ENCODE peak calls at places on chromosome 9, in eight cellular contexts. G is AG04450, I is mammary epithelial cell, X is pancreas, N is brain microvascular endothelial cell, L is OCI-LY7, F is cardiac fibroblast, W is PC-9. V is an unnamed sample.
A peak's percentile ranks its signal among the peaks of the same experiment; 100 is the strongest.

GRCh38 chr9:8823131-8823895 is 1023.7 kb upstream of the DMAC1 start:
- DNase-seq in G (no peak), I (no peak), X (no peak), N (no peak), L (no peak), F (no peak), W (no peak), V (no peak)

GRCh38 chr9:5425006-5425628 is 12.6 kb downstream of the PLGRKT start:
- DNase-seq in G (no peak), I (peak; percentile 34), X (no peak), N (no peak), L (peak; percentile 56), F (peak; percentile 54), W (no peak), V (peak; percentile 38)

GRCh38 chr9:93669116-93669957 is 93.0 kb downstream of the PHF2 start:
- DNase-seq in G (no peak), I (no peak), X (no peak), N (no peak), L (no peak), F (no peak), W (no peak), V (no peak)

GRCh38 chr9:102778756-102779155 is 216.4 kb upstream of the CYLC2 start:
- DNase-seq in G (no peak), I (no peak), X (no peak), N (no peak), L (no peak), F (peak; percentile 5), W (no peak), V (no peak)

GRCh38 chr9:125550216-125550614 is 156.8 kb downstream of the MAPKAP1 start:
- DNase-seq in G (no peak), I (no peak), X (no peak), N (peak; percentile 34), L (no peak), F (peak; percentile 56), W (no peak), V (peak; percentile 37)

GRCh38 chr9:98357921-98358535 is 102.6 kb upstream of the TBC1D2 start:
- DNase-seq in G (no peak), I (peak; percentile 8), X (no peak), N (peak; percentile 59), L (no peak), F (peak; percentile 83), W (no peak), V (no peak)

GRCh38 chr9:20405086-20405485 is 217.2 kb downstream of the MLLT3 start:
- DNase-seq in G (no peak), I (no peak), X (no peak), N (no peak), L (no peak), F (peak; percentile 9), W (no peak), V (no peak)

GRCh38 chr9:109297899-109298298 is 23.0 kb downstream of the EPB41L4B start:
- DNase-seq in G (no peak), I (peak; percentile 97), X (no peak), N (peak; percentile 69), L (no peak), F (peak; percentile 86), W (peak; percentile 41), V (peak; percentile 45)

GRCh38 chr9:115296831-115297565 is 179.0 kb upstream of the TNC start:
- DNase-seq in G (no peak), I (no peak), X (no peak), N (no peak), L (no peak), F (no peak), W (no peak), V (peak; percentile 34)

GRCh38 chr9:72539824-72540347 is 18.5 kb downstream of the TMC1 start:
- DNase-seq in G (no peak), I (peak; percentile 51), X (no peak), N (no peak), L (no peak), F (no peak), W (no peak), V (no peak)

GRCh38 chr9:72534931-72535330 is 13.5 kb downstream of the TMC1 start:
- DNase-seq in G (no peak), I (peak; percentile 25), X (no peak), N (no peak), L (no peak), F (no peak), W (no peak), V (no peak)

GRCh38 chr9:72537671-72538070 is 16.3 kb downstream of the TMC1 start:
- DNase-seq in G (no peak), I (no peak), X (no peak), N (no peak), L (no peak), F (no peak), W (no peak), V (no peak)

GRCh38 chr9:72538926-72539702 is 17.7 kb downstream of the TMC1 start:
- DNase-seq in G (no peak), I (peak; percentile 20), X (no peak), N (no peak), L (no peak), F (no peak), W (no peak), V (no peak)

GRCh38 chr9:72537011-72537545 is 15.7 kb downstream of the TMC1 start:
- DNase-seq in G (no peak), I (no peak), X (no peak), N (no peak), L (no peak), F (no peak), W (no peak), V (no peak)
- TF ChIP-seq CTCF in G (no peak), I (no peak), X (no peak), N (no peak), L (no peak), F (no peak), W (no peak), V (no peak)

GRCh38 chr9:128100581-128100980 is 26.9 kb downstream of the PTGES2 start:
- DNase-seq in G (no peak), I (no peak), X (no peak), N (no peak), L (no peak), F (no peak), W (no peak), V (no peak)
- H3K4me3 ChIP-seq in G (peak overlapping the region; percentile 70), I (no peak overlapping the region), X (peak overlapping the region; percentile 11), N (no peak overlapping the region), L (no peak overlapping the region), F (no peak overlapping the region), W (no peak overlapping the region), V (peak overlapping the region; percentile 65)

GRCh38 chr9:121619989-121620673 is 31.3 kb upstream of the DAB2IP start:
- DNase-seq in G (no peak), I (no peak), X (peak; percentile 21), N (no peak), L (no peak), F (no peak), W (no peak), V (no peak)

GRCh38 chr9:121619566-121619965 is 31.9 kb upstream of the DAB2IP start:
- DNase-seq in G (no peak), I (no peak), X (no peak), N (no peak), L (no peak), F (no peak), W (no peak), V (no peak)

GRCh38 chr9:121618504-121618903 is 32.9 kb upstream of the DAB2IP start:
- DNase-seq in G (no peak), I (no peak), X (no peak), N (no peak), L (no peak), F (no peak), W (no peak), V (no peak)

GRCh38 chr9:121622842-121623203 is 28.6 kb upstream of the DAB2IP start:
- DNase-seq in G (no peak), I (no peak), X (no peak), N (no peak), L (no peak), F (no peak), W (no peak), V (peak; percentile 36)

DNA sequence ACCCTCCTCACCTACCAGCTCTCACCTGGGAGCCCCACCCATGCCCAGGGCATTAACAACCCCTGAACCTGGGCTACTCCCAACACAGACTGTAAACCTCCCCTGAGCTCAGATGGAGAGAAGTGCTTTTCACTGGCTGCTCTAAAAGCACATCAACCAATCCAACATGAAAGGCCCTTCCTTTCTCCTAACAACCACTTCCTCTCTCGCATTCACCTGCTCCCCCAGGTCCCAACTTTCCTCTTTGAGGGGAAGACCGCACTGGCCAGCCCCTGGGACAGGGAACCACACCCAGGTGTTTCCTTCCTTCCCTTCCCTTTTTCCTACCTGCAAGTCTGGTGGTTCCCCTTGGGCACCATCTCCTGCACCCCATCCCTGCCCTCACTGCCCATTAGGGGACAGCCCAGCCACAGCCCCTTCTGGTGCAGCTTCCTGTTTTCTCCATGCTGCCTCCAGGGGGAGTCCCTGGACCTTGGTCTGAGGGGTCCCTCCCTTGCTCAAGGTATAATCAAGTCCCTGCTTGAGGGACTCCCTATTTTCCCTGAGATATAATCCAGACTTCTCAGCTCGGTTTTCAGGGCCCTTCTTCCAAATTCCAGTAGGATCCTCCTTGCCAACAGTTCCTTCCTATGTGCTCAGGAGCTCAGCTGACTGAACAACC is 30.5 kb upstream of the DAB2IP start:
- DNase-seq in G (no peak), I (no peak), X (no peak), N (no peak), L (peak; percentile 57), F (no peak), W (peak; percentile 39), V (peak; percentile 29)
- TF ChIP-seq CTCF in G (peak; percentile 66), I (peak; percentile 28), X (peak; percentile 13), N (peak; percentile 79), L (peak; percentile 76), F (peak; percentile 49), W (peak; percentile 59), V (peak; percentile 60)

GRCh38 chr9:95570150-95570549 is 53.4 kb upstream of the PTCH1 start:
- DNase-seq in G (peak; percentile 4), I (no peak), X (no peak), N (peak; percentile 39), L (no peak), F (peak; percentile 44), W (no peak), V (peak; percentile 28)
- H3K4me3 ChIP-seq in G (no peak overlapping the region), I (no peak overlapping the region), X (no peak overlapping the region), N (peak overlapping the region; percentile 35), L (no peak overlapping the region), F (peak overlapping the region; percentile 33), W (no peak overlapping the region), V (peak overlapping the region; percentile 50)

GRCh38 chr9:23814243-23814642 is 11.8 kb downstream of the ELAVL2 start:
- DNase-seq in G (no peak), I (no peak), X (no peak), N (no peak), L (no peak), F (no peak), W (no peak), V (no peak)
- TF ChIP-seq CTCF in G (no peak), I (no peak), X (no peak), N (no peak), L (no peak), F (no peak), W (no peak), V (no peak)

GRCh38 chr9:128274245-128274644 is 1.6 kb downstream of the GOLGA2 start:
- DNase-seq in G (no peak), I (no peak), X (no peak), N (no peak), L (no peak), F (no peak), W (no peak), V (no peak)
- H3K4me3 ChIP-seq in G (peak overlapping the region; percentile 90), I (no peak overlapping the region), X (no peak overlapping the region), N (peak overlapping the region; percentile 95), L (no peak overlapping the region), F (peak overlapping the region; percentile 77), W (peak overlapping the region; percentile 65), V (peak overlapping the region; percentile 99)